ENCODE peak calls at places on chromosome 18, in nine cellular contexts. One of them, this sample, is unnamed.

GRCh38 chr18:69216390-69216789 is 184.3 kb upstream of the DOK6 start:
- DNase-seq in AG09319: no peak
- DNase-seq in mesendoderm: no peak
- DNase-seq in stimulated activated CD4-positive, alpha-beta T cell treated with anti-CD3 and anti-CD28 coated beads, Interleukin-4, amount 100 ng/mL, for 48 hours: no peak
- DNase-seq in HT1080: no peak
- DNase-seq in AG08395: no peak
- DNase-seq in GM04504: no peak
- DNase-seq in hippocampal formation: no peak
- DNase-seq in NCI-H1436: peak
- DNase-seq in this sample: peak

GRCh38 chr18:12748671-12749070 is 45.8 kb downstream of the PSMG2 start:
- DNase-seq in AG09319: no peak
- DNase-seq in mesendoderm: no peak
- DNase-seq in stimulated activated CD4-positive, alpha-beta T cell treated with anti-CD3 and anti-CD28 coated beads, Interleukin-4, amount 100 ng/mL, for 48 hours: no peak
- DNase-seq in HT1080: no peak
- DNase-seq in AG08395: no peak
- DNase-seq in GM04504: no peak
- DNase-seq in hippocampal formation: no peak
- DNase-seq in NCI-H1436: no peak
- DNase-seq in this sample: no peak

GRCh38 chr18:48186861-48187260 is 222.3 kb downstream of the ZBTB7C start:
- DNase-seq in AG09319: no peak
- DNase-seq in mesendoderm: no peak
- DNase-seq in stimulated activated CD4-positive, alpha-beta T cell treated with anti-CD3 and anti-CD28 coated beads, Interleukin-4, amount 100 ng/mL, for 48 hours: no peak
- DNase-seq in HT1080: no peak
- DNase-seq in AG08395: no peak
- DNase-seq in GM04504: no peak
- DNase-seq in hippocampal formation: no peak
- DNase-seq in NCI-H1436: no peak
- DNase-seq in this sample: peak

GRCh38 chr18:6482198-6482977 is 67.7 kb upstream of the L3MBTL4 start:
- DNase-seq in AG09319: peak
- DNase-seq in mesendoderm: peak
- DNase-seq in stimulated activated CD4-positive, alpha-beta T cell treated with anti-CD3 and anti-CD28 coated beads, Interleukin-4, amount 100 ng/mL, for 48 hours: no peak
- DNase-seq in HT1080: peak
- DNase-seq in AG08395: peak
- DNase-seq in GM04504: peak
- DNase-seq in hippocampal formation: no peak
- DNase-seq in NCI-H1436: no peak
- DNase-seq in this sample: peak

GRCh38 chr18:57839942-57840381 is 36.8 kb upstream of the ATP8B1 start:
- DNase-seq in AG09319: no peak
- DNase-seq in mesendoderm: no peak
- DNase-seq in stimulated activated CD4-positive, alpha-beta T cell treated with anti-CD3 and anti-CD28 coated beads, Interleukin-4, amount 100 ng/mL, for 48 hours: no peak
- DNase-seq in HT1080: peak
- DNase-seq in AG08395: peak
- DNase-seq in GM04504: peak
- DNase-seq in hippocampal formation: no peak
- DNase-seq in NCI-H1436: no peak
- DNase-seq in this sample: no peak

GRCh38 chr18:8484951-8485350 is 124.3 kb upstream of the RAB12 start:
- DNase-seq in AG09319: no peak
- DNase-seq in mesendoderm: no peak
- DNase-seq in stimulated activated CD4-positive, alpha-beta T cell treated with anti-CD3 and anti-CD28 coated beads, Interleukin-4, amount 100 ng/mL, for 48 hours: no peak
- DNase-seq in HT1080: no peak
- DNase-seq in AG08395: no peak
- DNase-seq in GM04504: no peak
- DNase-seq in hippocampal formation: no peak
- DNase-seq in NCI-H1436: no peak
- DNase-seq in this sample: no peak

GRCh38 chr18:2963048-2963447 is 49.9 kb downstream of the LPIN2 start:
- DNase-seq in AG09319: no peak
- DNase-seq in mesendoderm: no peak
- DNase-seq in stimulated activated CD4-positive, alpha-beta T cell treated with anti-CD3 and anti-CD28 coated beads, Interleukin-4, amount 100 ng/mL, for 48 hours: no peak
- DNase-seq in HT1080: no peak
- DNase-seq in AG08395: no peak
- DNase-seq in GM04504: no peak
- DNase-seq in hippocampal formation: no peak
- DNase-seq in NCI-H1436: no peak
- DNase-seq in this sample: no peak

GRCh38 chr18:47725656-47726055 is 204.8 kb downstream of the SMAD2 start:
- DNase-seq in AG09319: no peak
- DNase-seq in mesendoderm: no peak
- DNase-seq in stimulated activated CD4-positive, alpha-beta T cell treated with anti-CD3 and anti-CD28 coated beads, Interleukin-4, amount 100 ng/mL, for 48 hours: no peak
- DNase-seq in HT1080: no peak
- DNase-seq in AG08395: no peak
- DNase-seq in GM04504: no peak
- DNase-seq in hippocampal formation: no peak
- DNase-seq in NCI-H1436: no peak
- DNase-seq in this sample: no peak

GRCh38 chr18:46334200-46334553 is 230.0 kb downstream of the HAUS1 start:
- DNase-seq in AG09319: no peak
- DNase-seq in mesendoderm: no peak
- DNase-seq in stimulated activated CD4-positive, alpha-beta T cell treated with anti-CD3 and anti-CD28 coated beads, Interleukin-4, amount 100 ng/mL, for 48 hours: no peak
- DNase-seq in HT1080: no peak
- DNase-seq in AG08395: no peak
- DNase-seq in GM04504: no peak
- DNase-seq in hippocampal formation: no peak
- DNase-seq in NCI-H1436: no peak
- DNase-seq in this sample: no peak

GRCh38 chr18:49447810-49448745 is 12.4 kb downstream of the DYM start:
- DNase-seq in AG09319: no peak
- DNase-seq in mesendoderm: peak
- DNase-seq in stimulated activated CD4-positive, alpha-beta T cell treated with anti-CD3 and anti-CD28 coated beads, Interleukin-4, amount 100 ng/mL, for 48 hours: no peak
- DNase-seq in HT1080: peak
- DNase-seq in AG08395: peak
- DNase-seq in GM04504: no peak
- DNase-seq in hippocampal formation: no peak
- DNase-seq in NCI-H1436: no peak
- DNase-seq in this sample: peak

GRCh38 chr18:22026362-22026761 is 143.0 kb upstream of the GATA6 start:
- DNase-seq in AG09319: no peak
- DNase-seq in mesendoderm: peak
- DNase-seq in stimulated activated CD4-positive, alpha-beta T cell treated with anti-CD3 and anti-CD28 coated beads, Interleukin-4, amount 100 ng/mL, for 48 hours: no peak
- DNase-seq in HT1080: no peak
- DNase-seq in AG08395: no peak
- DNase-seq in GM04504: no peak
- DNase-seq in hippocampal formation: no peak
- DNase-seq in NCI-H1436: no peak
- DNase-seq in this sample: peak

GRCh38 chr18:76410660-76411417 is 84.2 kb downstream of the ZNF516 start:
- DNase-seq in AG09319: no peak
- DNase-seq in mesendoderm: no peak
- DNase-seq in stimulated activated CD4-positive, alpha-beta T cell treated with anti-CD3 and anti-CD28 coated beads, Interleukin-4, amount 100 ng/mL, for 48 hours: no peak
- DNase-seq in HT1080: no peak
- DNase-seq in AG08395: no peak
- DNase-seq in GM04504: no peak
- DNase-seq in hippocampal formation: no peak
- DNase-seq in NCI-H1436: no peak
- DNase-seq in this sample: no peak

GRCh38 chr18:9721893-9722515 is 13.9 kb downstream of the RAB31 start:
- DNase-seq in AG09319: no peak
- DNase-seq in mesendoderm: no peak
- DNase-seq in stimulated activated CD4-positive, alpha-beta T cell treated with anti-CD3 and anti-CD28 coated beads, Interleukin-4, amount 100 ng/mL, for 48 hours: no peak
- DNase-seq in HT1080: no peak
- DNase-seq in AG08395: no peak
- DNase-seq in GM04504: no peak
- DNase-seq in hippocampal formation: no peak
- DNase-seq in NCI-H1436: no peak
- DNase-seq in this sample: no peak

GRCh38 chr18:66495844-66496243 is 108.0 kb downstream of the CDH19 start:
- DNase-seq in AG09319: no peak
- DNase-seq in mesendoderm: peak
- DNase-seq in stimulated activated CD4-positive, alpha-beta T cell treated with anti-CD3 and anti-CD28 coated beads, Interleukin-4, amount 100 ng/mL, for 48 hours: no peak
- DNase-seq in HT1080: peak
- DNase-seq in AG08395: no peak
- DNase-seq in GM04504: no peak
- DNase-seq in hippocampal formation: peak
- DNase-seq in NCI-H1436: peak
- DNase-seq in this sample: peak

GRCh38 chr18:26956894-26957293 is 91.4 kb upstream of the AQP4 start:
- DNase-seq in AG09319: no peak
- DNase-seq in mesendoderm: peak
- DNase-seq in stimulated activated CD4-positive, alpha-beta T cell treated with anti-CD3 and anti-CD28 coated beads, Interleukin-4, amount 100 ng/mL, for 48 hours: no peak
- DNase-seq in HT1080: no peak
- DNase-seq in AG08395: no peak
- DNase-seq in GM04504: no peak
- DNase-seq in hippocampal formation: no peak
- DNase-seq in NCI-H1436: no peak
- DNase-seq in this sample: peak

GRCh38 chr18:3794537-3795348 is 344.8 kb downstream of the TGIF1 start:
- DNase-seq in AG09319: no peak
- DNase-seq in mesendoderm: peak
- DNase-seq in stimulated activated CD4-positive, alpha-beta T cell treated with anti-CD3 and anti-CD28 coated beads, Interleukin-4, amount 100 ng/mL, for 48 hours: no peak
- DNase-seq in HT1080: peak
- DNase-seq in AG08395: peak
- DNase-seq in GM04504: no peak
- DNase-seq in hippocampal formation: peak
- DNase-seq in NCI-H1436: no peak
- DNase-seq in this sample: no peak

GRCh38 chr18:22385718-22386117 is 32.0 kb downstream of the CTAGE1 start:
- DNase-seq in AG09319: peak
- DNase-seq in mesendoderm: peak
- DNase-seq in stimulated activated CD4-positive, alpha-beta T cell treated with anti-CD3 and anti-CD28 coated beads, Interleukin-4, amount 100 ng/mL, for 48 hours: no peak
- DNase-seq in HT1080: peak
- DNase-seq in AG08395: peak
- DNase-seq in GM04504: peak
- DNase-seq in hippocampal formation: no peak
- DNase-seq in NCI-H1436: no peak
- DNase-seq in this sample: no peak

GRCh38 chr18:907171-907879 is 2.7 kb downstream of the ADCYAP1 start:
- DNase-seq in AG09319: no peak
- DNase-seq in mesendoderm: peak
- DNase-seq in stimulated activated CD4-positive, alpha-beta T cell treated with anti-CD3 and anti-CD28 coated beads, Interleukin-4, amount 100 ng/mL, for 48 hours: no peak
- DNase-seq in HT1080: no peak
- DNase-seq in AG08395: no peak
- DNase-seq in GM04504: no peak
- DNase-seq in hippocampal formation: no peak
- DNase-seq in NCI-H1436: no peak
- DNase-seq in this sample: peak

GRCh38 chr18:73235491-73235890 is 367.7 kb upstream of the NETO1 start:
- DNase-seq in AG09319: peak
- DNase-seq in mesendoderm: peak
- DNase-seq in stimulated activated CD4-positive, alpha-beta T cell treated with anti-CD3 and anti-CD28 coated beads, Interleukin-4, amount 100 ng/mL, for 48 hours: no peak
- DNase-seq in HT1080: peak
- DNase-seq in AG08395: no peak
- DNase-seq in GM04504: peak
- DNase-seq in hippocampal formation: no peak
- DNase-seq in NCI-H1436: no peak
- DNase-seq in this sample: no peak

GRCh38 chr18:6370886-6371635 is 43.6 kb downstream of the L3MBTL4 start:
- DNase-seq in AG09319: no peak
- DNase-seq in mesendoderm: no peak
- DNase-seq in stimulated activated CD4-positive, alpha-beta T cell treated with anti-CD3 and anti-CD28 coated beads, Interleukin-4, amount 100 ng/mL, for 48 hours: no peak
- DNase-seq in HT1080: no peak
- DNase-seq in AG08395: no peak
- DNase-seq in GM04504: no peak
- DNase-seq in hippocampal formation: no peak
- DNase-seq in NCI-H1436: no peak
- DNase-seq in this sample: peak

GRCh38 chr18:63098014-63098981 is 221.3 kb downstream of the BCL2 start:
- DNase-seq in AG09319: no peak
- DNase-seq in mesendoderm: no peak
- DNase-seq in stimulated activated CD4-positive, alpha-beta T cell treated with anti-CD3 and anti-CD28 coated beads, Interleukin-4, amount 100 ng/mL, for 48 hours: no peak
- DNase-seq in HT1080: no peak
- DNase-seq in AG08395: no peak
- DNase-seq in GM04504: no peak
- DNase-seq in hippocampal formation: no peak
- DNase-seq in NCI-H1436: no peak
- DNase-seq in this sample: no peak

GRCh38 chr18:35478520-35479435 is 19.0 kb downstream of the INO80C start:
- DNase-seq in AG09319: no peak
- DNase-seq in mesendoderm: no peak
- DNase-seq in stimulated activated CD4-positive, alpha-beta T cell treated with anti-CD3 and anti-CD28 coated beads, Interleukin-4, amount 100 ng/mL, for 48 hours: peak
- DNase-seq in HT1080: peak
- DNase-seq in AG08395: peak
- DNase-seq in GM04504: peak
- DNase-seq in hippocampal formation: peak
- DNase-seq in NCI-H1436: no peak
- DNase-seq in this sample: peak

GRCh38 chr18:12747530-12748315 is 44.9 kb downstream of the PSMG2 start:
- DNase-seq in AG09319: no peak
- DNase-seq in mesendoderm: no peak
- DNase-seq in stimulated activated CD4-positive, alpha-beta T cell treated with anti-CD3 and anti-CD28 coated beads, Interleukin-4, amount 100 ng/mL, for 48 hours: no peak
- DNase-seq in HT1080: no peak
- DNase-seq in AG08395: no peak
- DNase-seq in GM04504: no peak
- DNase-seq in hippocampal formation: no peak
- DNase-seq in NCI-H1436: no peak
- DNase-seq in this sample: no peak

GRCh38 chr18:80136679-80137078 is 27.6 kb downstream of the ADNP2 start:
- DNase-seq in AG09319: no peak
- DNase-seq in mesendoderm: peak
- DNase-seq in stimulated activated CD4-positive, alpha-beta T cell treated with anti-CD3 and anti-CD28 coated beads, Interleukin-4, amount 100 ng/mL, for 48 hours: no peak
- DNase-seq in HT1080: no peak
- DNase-seq in AG08395: no peak
- DNase-seq in GM04504: no peak
- DNase-seq in hippocampal formation: no peak
- DNase-seq in NCI-H1436: no peak
- DNase-seq in this sample: no peak

GRCh38 chr18:12049983-12050811 is 43.4 kb upstream of the ANKRD62 start:
- DNase-seq in AG09319: no peak
- DNase-seq in mesendoderm: no peak
- DNase-seq in stimulated activated CD4-positive, alpha-beta T cell treated with anti-CD3 and anti-CD28 coated beads, Interleukin-4, amount 100 ng/mL, for 48 hours: no peak
- DNase-seq in HT1080: no peak
- DNase-seq in AG08395: no peak
- DNase-seq in GM04504: no peak
- DNase-seq in hippocampal formation: no peak
- DNase-seq in NCI-H1436: no peak
- DNase-seq in this sample: no peak

GRCh38 chr18:56576826-56577573 is 61.4 kb downstream of the TXNL1 start:
- DNase-seq in AG09319: no peak
- DNase-seq in mesendoderm: peak
- DNase-seq in stimulated activated CD4-positive, alpha-beta T cell treated with anti-CD3 and anti-CD28 coated beads, Interleukin-4, amount 100 ng/mL, for 48 hours: no peak
- DNase-seq in HT1080: peak
- DNase-seq in AG08395: no peak
- DNase-seq in GM04504: no peak
- DNase-seq in hippocampal formation: no peak
- DNase-seq in NCI-H1436: no peak
- DNase-seq in this sample: no peak

GRCh38 chr18:43978174-43978573 is 700.9 kb upstream of the SYT4 start:
- DNase-seq in AG09319: no peak
- DNase-seq in mesendoderm: peak
- DNase-seq in stimulated activated CD4-positive, alpha-beta T cell treated with anti-CD3 and anti-CD28 coated beads, Interleukin-4, amount 100 ng/mL, for 48 hours: no peak
- DNase-seq in HT1080: no peak
- DNase-seq in AG08395: no peak
- DNase-seq in GM04504: no peak
- DNase-seq in hippocampal formation: no peak
- DNase-seq in NCI-H1436: no peak
- DNase-seq in this sample: no peak

GRCh38 chr18:3014501-3015202 is 1.7 kb upstream of the LPIN2 start:
- DNase-seq in AG09319: no peak
- DNase-seq in mesendoderm: no peak
- DNase-seq in stimulated activated CD4-positive, alpha-beta T cell treated with anti-CD3 and anti-CD28 coated beads, Interleukin-4, amount 100 ng/mL, for 48 hours: no peak
- DNase-seq in HT1080: no peak
- DNase-seq in AG08395: no peak
- DNase-seq in GM04504: no peak
- DNase-seq in hippocampal formation: no peak
- DNase-seq in NCI-H1436: no peak
- DNase-seq in this sample: no peak

GRCh38 chr18:48796491-48797205 is 154.1 kb downstream of the SMAD7 start:
- DNase-seq in AG09319: no peak
- DNase-seq in mesendoderm: no peak
- DNase-seq in stimulated activated CD4-positive, alpha-beta T cell treated with anti-CD3 and anti-CD28 coated beads, Interleukin-4, amount 100 ng/mL, for 48 hours: no peak
- DNase-seq in HT1080: no peak
- DNase-seq in AG08395: no peak
- DNase-seq in GM04504: no peak
- DNase-seq in hippocampal formation: no peak
- DNase-seq in NCI-H1436: no peak
- DNase-seq in this sample: no peak

GRCh38 chr18:63979409-63979908 is 9.6 kb downstream of the SERPINB8 start:
- DNase-seq in AG09319: peak
- DNase-seq in mesendoderm: peak
- DNase-seq in stimulated activated CD4-positive, alpha-beta T cell treated with anti-CD3 and anti-CD28 coated beads, Interleukin-4, amount 100 ng/mL, for 48 hours: no peak
- DNase-seq in HT1080: peak
- DNase-seq in AG08395: peak
- DNase-seq in GM04504: peak
- DNase-seq in hippocampal formation: peak
- DNase-seq in NCI-H1436: peak
- DNase-seq in this sample: peak

GRCh38 chr18:31217455-31217854 is 54.8 kb upstream of the DSC1 start:
- DNase-seq in AG09319: no peak
- DNase-seq in mesendoderm: no peak
- DNase-seq in stimulated activated CD4-positive, alpha-beta T cell treated with anti-CD3 and anti-CD28 coated beads, Interleukin-4, amount 100 ng/mL, for 48 hours: no peak
- DNase-seq in HT1080: no peak
- DNase-seq in AG08395: no peak
- DNase-seq in GM04504: no peak
- DNase-seq in hippocampal formation: no peak
- DNase-seq in NCI-H1436: no peak
- DNase-seq in this sample: peak